ENCODE peak calls at places on chromosomes 16 and 17, in four cellular contexts. L is fibroblast of lung, E is IMR-90, V is astrocyte. S is an unnamed sample.

GRCh38 chr16:53090591-53091507 is 36.1 kb downstream of the CHD9 start:
- DNase-seq in V (peak), L (peak), E (peak), S (peak)

GRCh38 chr16:46673320-46674013 is 15.5 kb downstream of the VPS35 start:
- DNase-seq in E (peak), V (peak), L (peak), S (peak)

GRCh38 chr16:14007460-14007859 is 63.7 kb upstream of the MRTFB start:
- DNase-seq in E (peak), V (peak), L (peak), S (no peak)

GRCh38 chr16:75225678-75226515 is 7.1 kb downstream of the CTRB1 start:
- DNase-seq in E (no peak), L (no peak), V (no peak), S (peak)

GRCh38 chr17:68511671-68512246 is 471 bp upstream of the PRKAR1A start:
- DNase-seq in L (peak), E (peak), V (peak), S (peak)

GRCh38 chr16:31074073-31074813 is at the start of the genes ZNF646 and ZNF668:
- DNase-seq in L (peak), E (peak), V (peak), S (peak)

GRCh38 chr17:35742496-35742895 is 10.5 kb downstream of the GAS2L2 start:
- DNase-seq in V (no peak), L (no peak), E (no peak), S (peak)

GRCh38 chr17:77842906-77843249 is 115.6 kb upstream of the TNRC6C start:
- DNase-seq in V (peak), E (no peak), L (no peak), S (no peak)

GRCh38 chr16:88070989-88071625 is 119.9 kb downstream of the BANP start:
- DNase-seq in V (no peak), E (no peak), L (no peak), S (no peak)

GRCh38 chr16:90035902-90036301 is 16.6 kb upstream of the DBNDD1 start:
- DNase-seq in V (peak), L (no peak), E (no peak), S (no peak)
- H3K4me2 ChIP-seq in V (no peak), L (no peak), E (no peak), S (no peak)

GRCh38 chr17:19741832-19742457 is 6.2 kb downstream of the ALDH3A1 start:
- DNase-seq in L (no peak), E (no peak), V (no peak), S (peak)

GRCh38 chr17:19738757-19739156 is 9.3 kb downstream of the ALDH3A1 start:
- DNase-seq in L (no peak), V (no peak), E (no peak), S (peak)

GRCh38 chr17:19742495-19742894 is 5.6 kb downstream of the ALDH3A1 start:
- DNase-seq in E (no peak), V (no peak), L (no peak), S (peak)

GRCh38 chr17:19739241-19740201 is 8.6 kb downstream of the ALDH3A1 start:
- DNase-seq in V (no peak), L (no peak), E (no peak), S (peak)

GRCh38 chr17:19740933-19741332 is 7.2 kb downstream of the ALDH3A1 start:
- DNase-seq in L (no peak), V (no peak), E (no peak), S (peak)
- H2AFZ ChIP-seq in L (no peak), V (no peak), E (no peak), S (no peak)

DNA sequence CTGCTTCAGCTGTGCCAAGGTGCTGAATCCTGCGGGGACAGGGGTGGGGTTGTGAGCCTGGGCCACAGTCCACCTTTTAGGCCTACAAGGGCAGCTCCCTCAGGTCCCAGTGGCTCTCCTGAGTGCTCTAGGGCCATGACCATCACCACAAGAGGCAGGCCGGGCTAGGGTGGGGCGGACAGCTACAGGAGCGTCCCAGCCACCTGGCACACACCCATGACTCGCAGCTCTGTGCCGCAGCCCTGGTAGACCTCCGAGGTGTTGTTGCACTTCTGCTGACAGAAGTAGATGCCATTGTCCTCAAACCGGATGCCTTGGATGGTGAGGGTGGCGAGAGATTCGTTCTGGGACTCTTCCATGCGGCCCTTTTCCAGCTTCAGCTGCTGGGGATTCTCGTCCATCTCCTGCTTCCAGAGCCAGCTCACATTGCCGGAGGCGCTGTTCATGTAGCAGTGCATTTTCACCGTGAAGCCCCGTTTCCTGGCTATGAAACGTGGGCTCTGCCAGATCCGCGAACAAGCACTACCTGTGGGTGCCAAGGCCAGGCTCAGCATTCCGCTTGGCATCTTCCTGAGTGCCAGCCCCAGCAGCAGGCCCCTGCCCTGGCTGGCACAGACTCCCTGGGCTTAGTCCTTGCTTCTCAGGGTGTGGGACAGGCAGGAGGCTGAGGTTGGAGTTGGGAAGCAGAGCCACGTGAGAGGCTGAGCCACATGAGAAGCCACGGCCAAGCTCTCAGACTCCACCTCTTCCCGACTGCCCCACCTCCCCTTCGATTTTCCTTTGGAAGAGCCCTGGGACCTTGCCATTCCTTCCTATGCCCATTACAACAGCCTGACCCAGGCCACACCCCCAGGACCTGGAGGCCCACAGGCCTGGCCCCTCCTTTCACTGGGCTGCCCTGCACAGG is 2.0 kb downstream of the CD79B start:
- DNase-seq in E (no peak), V (no peak), L (peak), S (peak)
- H3K4me3 ChIP-seq in E (no peak), V (no peak), L (no peak), S (no peak)

GRCh38 chr17:74059471-74059870 is 144.0 kb upstream of the RPL38 start:
- DNase-seq in V (no peak), L (no peak), E (no peak), S (peak)
- H3K4me2 ChIP-seq in V (no peak), L (no peak), E (no peak), S (no peak)

GRCh38 chr16:81624718-81625543 is 154.2 kb upstream of the PLCG2 start:
- DNase-seq in V (no peak), L (no peak), E (no peak), S (peak)
- H2AFZ ChIP-seq in V (no peak), L (no peak), E (no peak), S (no peak)

GRCh38 chr17:17889922-17890321 is 53.1 kb upstream of the SREBF1 start:
- DNase-seq in V (no peak), E (no peak), L (no peak), S (peak)
- H3K4me3 ChIP-seq in V (no peak), E (no peak), L (no peak), S (no peak)

GRCh38 chr17:16267174-16267573 is 50.2 kb downstream of the PIGL start:
- DNase-seq in E (no peak), L (no peak), V (no peak), S (no peak)
- H3K4me2 ChIP-seq in E (no peak), L (no peak), V (no peak), S (no peak)

GRCh38 chr17:61533797-61534196 is 57.2 kb downstream of the NACA2 start:
- DNase-seq in L (no peak), E (no peak), V (no peak), S (no peak)

GRCh38 chr17:61531223-61531622 is 59.8 kb downstream of the NACA2 start:
- DNase-seq in E (no peak), V (no peak), L (no peak), S (peak)

GRCh38 chr17:61536417-61536955 is 54.5 kb downstream of the NACA2 start:
- DNase-seq in V (no peak), E (peak), L (peak), S (no peak)

GRCh38 chr17:61534414-61534813 is 56.6 kb downstream of the NACA2 start:
- DNase-seq in L (no peak), V (no peak), E (no peak), S (no peak)

DNA sequence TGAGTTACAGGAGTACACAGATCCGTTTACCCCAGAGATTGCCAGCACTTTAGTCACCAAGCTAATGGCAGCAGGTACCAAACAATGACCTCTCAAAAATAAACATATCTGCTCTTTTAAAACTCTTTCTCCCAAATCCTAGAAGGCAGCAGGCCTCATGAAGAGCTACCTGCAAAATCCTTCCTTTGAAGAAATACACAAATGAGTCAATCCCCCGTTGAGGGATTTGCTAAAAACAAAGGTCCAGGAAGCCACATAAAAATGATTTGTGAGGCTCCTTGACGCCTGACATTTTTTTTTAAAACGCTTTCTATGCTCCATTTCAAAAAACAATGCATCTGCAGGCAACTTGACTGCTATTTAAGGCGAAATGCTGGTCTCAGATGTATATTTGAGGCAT is 58.2 kb downstream of the NACA2 start:
- DNase-seq in L (no peak), V (no peak), E (no peak), S (no peak)
- H2AFZ ChIP-seq in L (no peak), V (no peak), E (no peak), S (no peak)

GRCh38 chr17:50534979-50535326 is 2.4 kb downstream of the EPN3 start:
- DNase-seq in E (no peak), V (no peak), L (no peak), S (peak)
- H3K4me3 ChIP-seq in E (no peak), V (no peak), L (no peak), S (no peak)

GRCh38 chr16:86665929-86666328 is 87.6 kb downstream of the FOXL1 start:
- DNase-seq in E (no peak), L (no peak), V (no peak), S (no peak)

GRCh38 chr16:86669285-86669805 is 91.0 kb downstream of the FOXL1 start:
- DNase-seq in E (no peak), L (no peak), V (no peak), S (no peak)

GRCh38 chr16:86667035-86667434 is 88.7 kb downstream of the FOXL1 start:
- DNase-seq in L (no peak), E (no peak), V (no peak), S (no peak)

GRCh38 chr16:86669937-86670772 is 91.8 kb downstream of the FOXL1 start:
- DNase-seq in V (no peak), L (peak), E (peak), S (no peak)

DNA sequence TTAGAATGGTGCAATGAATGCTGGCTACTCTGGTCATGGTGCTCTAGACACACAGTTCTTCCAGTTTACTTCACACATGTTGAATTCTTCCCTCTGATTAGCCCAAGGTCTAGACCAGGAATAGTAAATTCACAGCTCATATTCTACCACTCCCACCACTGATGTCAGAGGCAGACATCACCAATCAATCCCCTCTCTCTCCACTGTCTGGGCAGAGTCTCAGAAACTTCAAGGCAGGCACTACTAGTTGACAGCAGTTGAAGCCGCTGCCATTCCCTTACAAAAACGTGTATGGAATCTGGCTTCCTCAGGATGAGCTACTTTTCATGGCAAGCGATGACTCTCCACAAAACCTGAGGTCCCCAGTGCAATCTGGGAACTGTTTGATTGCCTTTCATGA is 89.8 kb downstream of the FOXL1 start:
- DNase-seq in V (peak), L (peak), E (peak), S (no peak)
- H3K4me2 ChIP-seq in V (peak), L (no peak), E (no peak), S (no peak)